ENCODE peak calls at places on chromosomes 2 and 18, in eight cellular contexts. A, I, O, X, E, G, Q and B are unnamed samples.

GRCh38 chr18:39453882-39454281 is 1888.3 kb upstream of the CELF4 start:
- DNase-seq in Q (no peak), I (no peak), A (peak; percentile 88), E (no peak), G (peak; percentile 42), X (peak; percentile 13), O (peak; percentile 7), B (peak; percentile 68)

GRCh38 chr2:113117594-113118262 is 9.7 kb upstream of the IL1RN start:
- DNase-seq in Q (peak; percentile 52), O (peak; percentile 44), I (peak; percentile 68), A (peak; percentile 73), X (peak; percentile 7), G (no peak), E (no peak), B (peak; percentile 97)

GRCh38 chr2:13128139-13128538 is 411.4 kb downstream of the TRIB2 start:
- DNase-seq in O (no peak), Q (no peak), E (no peak), A (no peak), X (no peak), I (no peak), G (no peak), B (no peak)

GRCh38 chr2:7430869-7431641 is 513.8 kb downstream of the RNF144A start:
- DNase-seq in A (no peak), E (peak; percentile 61), O (peak; percentile 41), G (peak; percentile 88), I (no peak), Q (no peak), X (no peak), B (peak; percentile 23)

GRCh38 chr2:156156580-156156979 is 175.9 kb downstream of the NR4A2 start:
- DNase-seq in X (no peak), O (peak; percentile 45), Q (no peak), A (peak; percentile 1), I (peak; percentile 26), E (no peak), G (no peak), B (peak; percentile 7)

GRCh38 chr2:197538412-197538811 is 22.5 kb downstream of the MOB4 start:
- DNase-seq in X (no peak), Q (no peak), O (no peak), I (no peak), G (no peak), E (no peak), A (peak; percentile 20), B (no peak)

GRCh38 chr2:158291544-158292175 is 164.9 kb downstream of the CCDC148 start:
- DNase-seq in G (no peak), E (no peak), X (no peak), I (no peak), A (no peak), Q (no peak), O (no peak), B (no peak)

GRCh38 chr2:179898873-179899272 is 37.5 kb upstream of the ZNF385B start:
- DNase-seq in X (no peak), G (peak; percentile 91), Q (no peak), O (no peak), E (no peak), I (peak; percentile 40), A (peak; percentile 30), B (peak; percentile 40)

GRCh38 chr2:29490037-29490436 is 374.8 kb downstream of the CLIP4 start:
- DNase-seq in E (no peak), G (no peak), A (no peak), Q (no peak), I (no peak), X (no peak), O (no peak), B (no peak)

GRCh38 chr2:46098606-46099005 is 198.6 kb upstream of the EPAS1 start:
- DNase-seq in E (no peak), G (no peak), A (peak; percentile 87), X (peak; percentile 68), O (no peak), I (no peak), Q (peak; percentile 29), B (no peak)

DNA sequence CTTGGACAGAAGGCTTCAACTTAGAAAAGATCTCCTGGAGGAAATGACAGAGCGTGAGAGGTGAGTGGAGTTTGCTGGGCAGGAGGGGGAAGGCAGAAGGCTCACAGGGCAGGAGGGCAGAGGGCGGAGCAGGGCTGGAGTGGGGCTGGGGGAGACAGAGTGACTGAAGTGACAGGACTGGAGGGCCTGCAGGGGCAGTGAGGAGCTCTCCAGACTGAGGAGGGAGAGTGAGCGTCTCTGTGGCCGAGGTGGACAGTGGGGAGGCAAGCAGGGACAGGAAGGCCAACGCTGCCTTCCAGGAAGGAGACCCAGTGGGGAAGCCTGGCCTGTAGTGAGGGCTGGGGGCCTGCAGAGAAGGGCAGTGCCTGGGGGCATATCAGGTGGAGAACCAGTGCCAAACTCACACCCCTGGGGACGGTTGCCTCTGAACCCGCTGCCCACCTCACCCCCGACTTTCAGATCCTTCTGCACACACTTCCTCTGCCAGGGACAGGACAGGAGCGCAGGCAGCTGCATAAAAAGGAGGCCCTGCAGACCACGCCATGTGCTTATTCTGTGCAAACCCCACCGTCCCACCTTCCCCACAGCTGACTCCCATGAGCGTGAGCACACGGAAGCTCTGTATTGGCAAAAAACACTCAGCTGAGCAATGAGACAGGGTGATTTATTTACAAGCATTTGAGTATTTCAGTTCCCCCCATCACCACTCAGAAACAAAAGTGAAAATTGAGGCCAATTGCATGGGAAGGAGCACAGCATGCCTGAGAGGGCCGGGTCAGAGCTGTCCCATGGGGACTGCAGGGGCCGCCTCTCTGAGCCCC is 244.3 kb downstream of the FAM210A start:
- DNase-seq in E (no peak), X (no peak), G (no peak), Q (no peak), O (no peak), A (no peak), I (no peak), B (no peak)
- H3K27me3 ChIP-seq in E (no peaks in the 10 kb centered on the region), X (no peaks in the 10 kb centered on the region), G (no peaks in the 10 kb centered on the region), Q (no peaks in the 10 kb centered on the region), O (no peaks in the 10 kb centered on the region), A (no peaks in the 10 kb centered on the region), I (no peaks in the 10 kb centered on the region), B (no peaks in the 10 kb centered on the region)

GRCh38 chr2:26692814-26693286 is 328 bp downstream of the KCNK3 start:
- DNase-seq in E (no peak), Q (no peak), I (no peak), A (peak; percentile 21), X (no peak), O (peak; percentile 37), G (peak; percentile 83), B (no peak)

GRCh38 chr2:26691881-26692813 is at the start of gene KCNK3:
- DNase-seq in X (no peak), O (peak; percentile 76), Q (no peak), E (peak; percentile 70), A (peak; percentile 40), G (peak; percentile 91), I (peak; percentile 28), B (peak; percentile 19)

GRCh38 chr2:26693287-26693849 is 846 bp downstream of the KCNK3 start:
- DNase-seq in X (no peak), A (no peak), G (peak; percentile 68), I (no peak), E (no peak), O (no peak), Q (no peak), B (no peak)

GRCh38 chr2:26694001-26694400 is 1.5 kb downstream of the KCNK3 start:
- DNase-seq in O (no peak), I (no peak), A (no peak), G (no peak), E (no peak), X (no peak), Q (no peak), B (no peak)

DNA sequence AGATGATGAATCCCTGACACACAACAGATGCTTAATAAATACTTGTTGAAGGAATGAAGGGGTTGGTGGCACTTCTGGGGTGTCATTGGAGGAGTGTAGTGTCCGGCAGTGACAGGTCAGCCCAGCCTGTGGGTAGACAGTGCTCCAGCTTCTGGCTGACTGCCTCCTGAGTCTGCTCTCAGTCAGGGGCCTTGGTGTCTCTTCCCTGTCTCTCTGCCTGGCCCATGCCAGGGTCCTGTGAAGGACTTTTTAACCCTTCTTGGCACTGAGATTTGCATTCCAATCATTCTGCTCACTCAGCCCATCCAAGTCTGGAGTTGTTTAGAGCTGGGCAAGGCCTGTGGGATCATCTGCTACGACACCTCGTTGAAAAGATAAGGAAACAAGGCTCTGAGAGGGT is 1.4 kb upstream of the KCNK3 start:
- DNase-seq in G (no peak), I (no peak), X (no peak), A (no peak), O (no peak), E (no peak), Q (no peak), B (no peak)
- H3K27me3 ChIP-seq in G (peaks cover 72% of the 10 kb centered on the region), I (peaks cover 32% of the 10 kb centered on the region), X (peaks cover 64% of the 10 kb centered on the region), A (peaks cover 33% of the 10 kb centered on the region), O (no peaks in the 10 kb centered on the region), E (peaks cover 55% of the 10 kb centered on the region), Q (peaks cover 16% of the 10 kb centered on the region), B (peaks cover 24% of the 10 kb centered on the region)

DNA sequence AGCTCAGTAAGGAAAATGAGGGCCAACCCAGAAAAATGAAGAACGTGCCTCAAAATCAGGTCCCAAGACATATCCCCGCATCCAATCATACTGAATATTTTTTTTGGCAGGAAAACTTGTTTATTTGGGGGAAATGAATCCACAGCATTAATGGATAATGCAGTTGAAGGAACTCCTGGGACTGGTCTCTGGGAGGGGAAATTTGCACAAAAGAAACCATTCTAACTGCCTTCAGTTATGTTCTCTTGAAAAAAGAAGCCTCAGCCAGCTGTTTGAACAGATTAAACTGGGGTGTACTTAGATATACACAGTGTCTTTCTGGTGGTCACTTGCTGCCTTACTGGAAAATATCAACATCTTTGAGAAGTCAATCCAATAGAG is 61.3 kb downstream of the SPRED2 start:
- DNase-seq in Q (no peak), I (no peak), X (no peak), O (no peak), A (no peak), G (no peak), E (no peak), B (no peak)
- H3K27me3 ChIP-seq in Q (no peaks in the 10 kb centered on the region), I (no peaks in the 10 kb centered on the region), X (no peaks in the 10 kb centered on the region), O (no peaks in the 10 kb centered on the region), A (no peaks in the 10 kb centered on the region), G (no peaks in the 10 kb centered on the region), E (no peaks in the 10 kb centered on the region), B (no peaks in the 10 kb centered on the region)

GRCh38 chr2:55993685-55994084 is 70.1 kb upstream of the EFEMP1 start:
- DNase-seq in A (no peak), G (no peak), Q (no peak), I (no peak), X (no peak), O (no peak), E (no peak), B (no peak)
- H3K27me3 ChIP-seq in A (no peaks in the 10 kb centered on the region), G (peaks cover 5% of the 10 kb centered on the region), Q (no peaks in the 10 kb centered on the region), I (no peaks in the 10 kb centered on the region), X (no peaks in the 10 kb centered on the region), O (no peaks in the 10 kb centered on the region), E (peaks cover 7% of the 10 kb centered on the region), B (no peaks in the 10 kb centered on the region)

GRCh38 chr2:238240761-238241711 is 1.2 kb upstream of the HES6 start:
- DNase-seq in G (peak; percentile 95), A (peak; percentile 33), E (peak; percentile 61), I (peak; percentile 77), Q (no peak), X (no peak), O (peak; percentile 92), B (peak; percentile 61)
- H3K27me3 ChIP-seq in G (peaks cover 32% of the 10 kb centered on the region), A (peaks cover 23% of the 10 kb centered on the region), E (peaks cover 29% of the 10 kb centered on the region), I (peaks cover 3% of the 10 kb centered on the region), Q (peaks cover 12% of the 10 kb centered on the region), X (peaks cover 27% of the 10 kb centered on the region), O (no peaks in the 10 kb centered on the region), B (no peaks in the 10 kb centered on the region)

GRCh38 chr2:39849982-39850526 is 71.0 kb upstream of the THUMPD2 start:
- DNase-seq in A (no peak), X (no peak), Q (no peak), I (no peak), E (no peak), G (no peak), O (no peak), B (peak; percentile 6)
- H3K27me3 ChIP-seq in A (no peaks in the 10 kb centered on the region), X (no peaks in the 10 kb centered on the region), Q (no peaks in the 10 kb centered on the region), I (no peaks in the 10 kb centered on the region), E (no peaks in the 10 kb centered on the region), G (no peaks in the 10 kb centered on the region), O (no peaks in the 10 kb centered on the region), B (no peaks in the 10 kb centered on the region)